ENCODE peak calls at places on chromosomes 7 and 10, in eight cellular contexts. One of them, this sample, is unnamed.

GRCh38 chr10:116648903-116649302 is 28.1 kb downstream of the PNLIPRP2 start:
- DNase-seq in CD4-positive, CD25-positive, alpha-beta regulatory T cell: no peak
- DNase-seq in T-cell: no peak
- DNase-seq in GM03348: no peak
- DNase-seq in KBM-7: no peak
- DNase-seq in H7: no peak
- DNase-seq in mucosa of descending colon: no peak
- DNase-seq in iPS-NIHi11: no peak
- DNase-seq in this sample: no peak

GRCh38 chr7:8418627-8419245 is 14.7 kb upstream of the NXPH1 start:
- DNase-seq in H7: peak; percentile 42
- DNase-seq in GM03348: peak; percentile 56
- DNase-seq in T-cell: peak; percentile 36
- DNase-seq in KBM-7: peak; percentile 52
- DNase-seq in mucosa of descending colon: no peak
- DNase-seq in CD4-positive, CD25-positive, alpha-beta regulatory T cell: peak; percentile 66
- DNase-seq in iPS-NIHi11: peak; percentile 50
- DNase-seq in this sample: peak; percentile 77

GRCh38 chr7:128025380-128025779 is 5.9 kb downstream of the LRRC4 start:
- DNase-seq in KBM-7: no peak
- DNase-seq in H7: no peak
- DNase-seq in GM03348: no peak
- DNase-seq in T-cell: no peak
- DNase-seq in mucosa of descending colon: no peak
- DNase-seq in CD4-positive, CD25-positive, alpha-beta regulatory T cell: no peak
- DNase-seq in iPS-NIHi11: no peak
- DNase-seq in this sample: no peak

GRCh38 chr10:48608279-48608681 is 3.4 kb upstream of the ARHGAP22 start:
- DNase-seq in GM03348: peak; percentile 56
- DNase-seq in mucosa of descending colon: no peak
- DNase-seq in KBM-7: peak; percentile 72
- DNase-seq in T-cell: peak; percentile 25
- DNase-seq in H7: peak; percentile 85
- DNase-seq in iPS-NIHi11: peak; percentile 83
- DNase-seq in CD4-positive, CD25-positive, alpha-beta regulatory T cell: peak; percentile 41
- DNase-seq in this sample: peak; percentile 49

GRCh38 chr10:71087622-71088021 is 124.7 kb upstream of the UNC5B start:
- DNase-seq in KBM-7: no peak
- DNase-seq in mucosa of descending colon: no peak
- DNase-seq in T-cell: no peak
- DNase-seq in GM03348: no peak
- DNase-seq in H7: no peak
- DNase-seq in CD4-positive, CD25-positive, alpha-beta regulatory T cell: no peak
- DNase-seq in iPS-NIHi11: peak; percentile 4
- DNase-seq in this sample: no peak

GRCh38 chr7:2715341-2716231 is 27.6 kb downstream of the AMZ1 start:
- DNase-seq in KBM-7: peak; percentile 42
- DNase-seq in iPS-NIHi11: no peak
- DNase-seq in CD4-positive, CD25-positive, alpha-beta regulatory T cell: peak; percentile 78
- DNase-seq in H7: no peak
- DNase-seq in mucosa of descending colon: no peak
- DNase-seq in T-cell: peak; percentile 19
- DNase-seq in GM03348: no peak
- DNase-seq in this sample: no peak

GRCh38 chr10:84552478-84552877 is 224.1 kb downstream of the CCSER2 start:
- DNase-seq in iPS-NIHi11: peak; percentile 40
- DNase-seq in GM03348: no peak
- DNase-seq in T-cell: no peak
- DNase-seq in H7: peak; percentile 57
- DNase-seq in CD4-positive, CD25-positive, alpha-beta regulatory T cell: no peak
- DNase-seq in KBM-7: no peak
- DNase-seq in mucosa of descending colon: no peak
- DNase-seq in this sample: no peak

GRCh38 chr10:111360260-111360925 is 283.6 kb downstream of the ADRA2A start:
- DNase-seq in CD4-positive, CD25-positive, alpha-beta regulatory T cell: peak; percentile 7
- DNase-seq in KBM-7: peak; percentile 62
- DNase-seq in H7: peak; percentile 29
- DNase-seq in iPS-NIHi11: peak; percentile 68
- DNase-seq in GM03348: peak; percentile 63
- DNase-seq in mucosa of descending colon: no peak
- DNase-seq in T-cell: no peak
- DNase-seq in this sample: peak; percentile 57

GRCh38 chr7:18978108-18978495 is 139.3 kb downstream of the TWIST1 start:
- DNase-seq in H7: no peak
- DNase-seq in iPS-NIHi11: no peak
- DNase-seq in mucosa of descending colon: no peak
- DNase-seq in CD4-positive, CD25-positive, alpha-beta regulatory T cell: no peak
- DNase-seq in GM03348: peak; percentile 82
- DNase-seq in KBM-7: no peak
- DNase-seq in T-cell: no peak
- DNase-seq in this sample: no peak

GRCh38 chr7:11716185-11716584 is 115.8 kb downstream of the THSD7A start:
- DNase-seq in KBM-7: no peak
- DNase-seq in iPS-NIHi11: no peak
- DNase-seq in GM03348: no peak
- DNase-seq in T-cell: no peak
- DNase-seq in mucosa of descending colon: peak; percentile 21
- DNase-seq in H7: no peak
- DNase-seq in CD4-positive, CD25-positive, alpha-beta regulatory T cell: no peak
- DNase-seq in this sample: peak; percentile 86

GRCh38 chr7:115953554-115954248 is 76.9 kb downstream of the TFEC start:
- DNase-seq in mucosa of descending colon: no peak
- DNase-seq in CD4-positive, CD25-positive, alpha-beta regulatory T cell: no peak
- DNase-seq in T-cell: no peak
- DNase-seq in KBM-7: no peak
- DNase-seq in iPS-NIHi11: no peak
- DNase-seq in GM03348: no peak
- DNase-seq in H7: no peak
- DNase-seq in this sample: no peak

GRCh38 chr7:11212816-11213215 is 239.1 kb downstream of the PHF14 start:
- DNase-seq in KBM-7: no peak
- DNase-seq in iPS-NIHi11: no peak
- DNase-seq in T-cell: no peak
- DNase-seq in H7: no peak
- DNase-seq in CD4-positive, CD25-positive, alpha-beta regulatory T cell: no peak
- DNase-seq in GM03348: no peak
- DNase-seq in mucosa of descending colon: no peak
- DNase-seq in this sample: no peak

GRCh38 chr7:81769891-81770818 is at the start of gene HGF:
- DNase-seq in H7: peak; percentile 8
- DNase-seq in iPS-NIHi11: peak; percentile 11
- DNase-seq in mucosa of descending colon: peak; percentile 50
- DNase-seq in KBM-7: peak; percentile 73
- DNase-seq in T-cell: no peak
- DNase-seq in CD4-positive, CD25-positive, alpha-beta regulatory T cell: no peak
- DNase-seq in GM03348: peak; percentile 73
- DNase-seq in this sample: no peak

GRCh38 chr10:46229144-46229563 is 57.6 kb upstream of the ANTXRL start:
- DNase-seq in H7: peak; percentile 82
- DNase-seq in KBM-7: peak; percentile 67
- DNase-seq in T-cell: no peak
- DNase-seq in CD4-positive, CD25-positive, alpha-beta regulatory T cell: peak; percentile 11
- DNase-seq in iPS-NIHi11: peak; percentile 75
- DNase-seq in mucosa of descending colon: no peak
- DNase-seq in GM03348: no peak
- DNase-seq in this sample: no peak

GRCh38 chr10:10780746-10781145 is 236.9 kb upstream of the CELF2 start:
- DNase-seq in mucosa of descending colon: no peak
- DNase-seq in H7: no peak
- DNase-seq in iPS-NIHi11: no peak
- DNase-seq in KBM-7: no peak
- DNase-seq in CD4-positive, CD25-positive, alpha-beta regulatory T cell: no peak
- DNase-seq in GM03348: peak; percentile 27
- DNase-seq in T-cell: no peak
- DNase-seq in this sample: no peak

GRCh38 chr7:19725770-19726169 is 16.9 kb upstream of the POLR1F start:
- DNase-seq in T-cell: no peak
- DNase-seq in mucosa of descending colon: no peak
- DNase-seq in iPS-NIHi11: no peak
- DNase-seq in KBM-7: no peak
- DNase-seq in GM03348: no peak
- DNase-seq in H7: no peak
- DNase-seq in CD4-positive, CD25-positive, alpha-beta regulatory T cell: no peak
- DNase-seq in this sample: no peak

GRCh38 chr7:55056577-55057480 is 38.0 kb downstream of the EGFR start:
- DNase-seq in T-cell: no peak
- DNase-seq in CD4-positive, CD25-positive, alpha-beta regulatory T cell: no peak
- DNase-seq in mucosa of descending colon: no peak
- DNase-seq in KBM-7: no peak
- DNase-seq in GM03348: peak; percentile 62
- DNase-seq in H7: no peak
- DNase-seq in iPS-NIHi11: no peak
- DNase-seq in this sample: no peak

GRCh38 chr10:25068152-25069058 is 52.0 kb downstream of the THNSL1 start:
- DNase-seq in H7: peak; percentile 11
- DNase-seq in GM03348: peak; percentile 36
- DNase-seq in CD4-positive, CD25-positive, alpha-beta regulatory T cell: no peak
- DNase-seq in KBM-7: no peak
- DNase-seq in mucosa of descending colon: no peak
- DNase-seq in iPS-NIHi11: peak; percentile 17
- DNase-seq in T-cell: no peak
- DNase-seq in this sample: peak; percentile 82

GRCh38 chr7:132739271-132739955 is 163.1 kb upstream of the PLXNA4 start:
- DNase-seq in T-cell: no peak
- DNase-seq in iPS-NIHi11: no peak
- DNase-seq in H7: no peak
- DNase-seq in CD4-positive, CD25-positive, alpha-beta regulatory T cell: no peak
- DNase-seq in GM03348: peak; percentile 81
- DNase-seq in KBM-7: no peak
- DNase-seq in mucosa of descending colon: no peak
- DNase-seq in this sample: no peak

GRCh38 chr7:96786261-96786997 is 76.8 kb upstream of the SEM1 start:
- DNase-seq in KBM-7: no peak
- DNase-seq in T-cell: no peak
- DNase-seq in mucosa of descending colon: no peak
- DNase-seq in iPS-NIHi11: peak; percentile 18
- DNase-seq in H7: peak; percentile 32
- DNase-seq in GM03348: no peak
- DNase-seq in CD4-positive, CD25-positive, alpha-beta regulatory T cell: no peak
- DNase-seq in this sample: no peak

GRCh38 chr10:58291538-58292174 is 22.7 kb downstream of the CISD1 start:
- DNase-seq in GM03348: peak; percentile 66
- DNase-seq in mucosa of descending colon: no peak
- DNase-seq in T-cell: peak; percentile 23
- DNase-seq in iPS-NIHi11: peak; percentile 23
- DNase-seq in H7: peak; percentile 19
- DNase-seq in CD4-positive, CD25-positive, alpha-beta regulatory T cell: peak; percentile 59
- DNase-seq in KBM-7: peak; percentile 57
- DNase-seq in this sample: peak; percentile 54

GRCh38 chr10:58554316-58554715 is 41.6 kb downstream of the BICC1 start:
- DNase-seq in CD4-positive, CD25-positive, alpha-beta regulatory T cell: no peak
- DNase-seq in iPS-NIHi11: no peak
- DNase-seq in H7: no peak
- DNase-seq in GM03348: no peak
- DNase-seq in KBM-7: no peak
- DNase-seq in mucosa of descending colon: no peak
- DNase-seq in T-cell: no peak
- DNase-seq in this sample: no peak

GRCh38 chr10:59276928-59277327 is 85.4 kb downstream of the FAM13C start:
- DNase-seq in T-cell: no peak
- DNase-seq in H7: no peak
- DNase-seq in KBM-7: no peak
- DNase-seq in iPS-NIHi11: no peak
- DNase-seq in GM03348: no peak
- DNase-seq in CD4-positive, CD25-positive, alpha-beta regulatory T cell: no peak
- DNase-seq in mucosa of descending colon: no peak
- DNase-seq in this sample: peak; percentile 10

GRCh38 chr7:47931788-47932425 is 16.4 kb downstream of the PKD1L1 start:
- DNase-seq in iPS-NIHi11: no peak
- DNase-seq in T-cell: no peak
- DNase-seq in KBM-7: no peak
- DNase-seq in mucosa of descending colon: no peak
- DNase-seq in GM03348: peak; percentile 77
- DNase-seq in H7: no peak
- DNase-seq in CD4-positive, CD25-positive, alpha-beta regulatory T cell: no peak
- DNase-seq in this sample: no peak

GRCh38 chr7:135748770-135749169 is at the start of gene FAM180A:
- DNase-seq in iPS-NIHi11: no peak
- DNase-seq in KBM-7: no peak
- DNase-seq in H7: no peak
- DNase-seq in mucosa of descending colon: peak; percentile 59
- DNase-seq in GM03348: peak; percentile 88
- DNase-seq in CD4-positive, CD25-positive, alpha-beta regulatory T cell: no peak
- DNase-seq in T-cell: no peak
- DNase-seq in this sample: no peak